ENCODE peak calls at places on chromosomes 3 and 15, in five cellular contexts. One of them, this sample, is unnamed.

GRCh38 chr3:39065197-39065596 is 13.4 kb downstream of the WDR48 start:
- DNase-seq in stimulated activated naive CD4-positive, alpha-beta T cell treated with Interleukin-2 at 50 U/mL for 16 hours: no peak
- DNase-seq in erythroblast: peak; percentile 67
- DNase-seq in CMK: peak; percentile 32
- DNase-seq in EH: peak; percentile 56
- DNase-seq in this sample: peak; percentile 1

GRCh38 chr3:120568198-120568523 is 28.0 kb upstream of the NDUFB4 start:
- DNase-seq in stimulated activated naive CD4-positive, alpha-beta T cell treated with Interleukin-2 at 50 U/mL for 16 hours: no peak
- DNase-seq in erythroblast: no peak
- DNase-seq in CMK: no peak
- DNase-seq in EH: no peak
- DNase-seq in this sample: no peak

GRCh38 chr3:48634661-48635221 is 520 bp downstream of the SLC26A6 start:
- DNase-seq in stimulated activated naive CD4-positive, alpha-beta T cell treated with Interleukin-2 at 50 U/mL for 16 hours: peak; percentile 23
- DNase-seq in erythroblast: peak; percentile 61
- DNase-seq in CMK: peak; percentile 52
- DNase-seq in EH: peak; percentile 78
- DNase-seq in this sample: peak; percentile 55

GRCh38 chr3:119305271-119305670 is 11.1 kb downstream of the ARHGAP31 start:
- DNase-seq in stimulated activated naive CD4-positive, alpha-beta T cell treated with Interleukin-2 at 50 U/mL for 16 hours: no peak
- DNase-seq in erythroblast: no peak
- DNase-seq in CMK: no peak
- DNase-seq in EH: peak; percentile 57
- DNase-seq in this sample: no peak

GRCh38 chr3:190040145-190040544 is 80.6 kb downstream of the P3H2 start:
- DNase-seq in stimulated activated naive CD4-positive, alpha-beta T cell treated with Interleukin-2 at 50 U/mL for 16 hours: no peak
- DNase-seq in erythroblast: no peak
- DNase-seq in CMK: no peak
- DNase-seq in EH: no peak
- DNase-seq in this sample: no peak

GRCh38 chr3:13451301-13451673 is 28.8 kb upstream of the HDAC11 start:
- DNase-seq in stimulated activated naive CD4-positive, alpha-beta T cell treated with Interleukin-2 at 50 U/mL for 16 hours: peak; percentile 48
- DNase-seq in erythroblast: peak; percentile 75
- DNase-seq in CMK: peak; percentile 21
- DNase-seq in EH: no peak
- DNase-seq in this sample: no peak

GRCh38 chr3:128805771-128806170 is 73.6 kb upstream of the ACAD9 start:
- DNase-seq in stimulated activated naive CD4-positive, alpha-beta T cell treated with Interleukin-2 at 50 U/mL for 16 hours: no peak
- DNase-seq in erythroblast: no peak
- DNase-seq in CMK: no peak
- DNase-seq in EH: peak; percentile 44
- DNase-seq in this sample: peak; percentile 69

GRCh38 chr3:51921081-51921578 is 18.0 kb upstream of the IQCF1 start:
- DNase-seq in stimulated activated naive CD4-positive, alpha-beta T cell treated with Interleukin-2 at 50 U/mL for 16 hours: no peak
- DNase-seq in erythroblast: no peak
- DNase-seq in CMK: no peak
- DNase-seq in EH: no peak
- DNase-seq in this sample: no peak

GRCh38 chr15:54197995-54198394 is 219.8 kb downstream of the UNC13C start:
- DNase-seq in stimulated activated naive CD4-positive, alpha-beta T cell treated with Interleukin-2 at 50 U/mL for 16 hours: no peak
- DNase-seq in erythroblast: no peak
- DNase-seq in CMK: no peak
- DNase-seq in EH: no peak
- DNase-seq in this sample: no peak

GRCh38 chr3:106825962-106826605 is 551.2 kb upstream of the CCDC54 start:
- DNase-seq in stimulated activated naive CD4-positive, alpha-beta T cell treated with Interleukin-2 at 50 U/mL for 16 hours: no peak
- DNase-seq in erythroblast: no peak
- DNase-seq in CMK: no peak
- DNase-seq in EH: peak; percentile 88
- DNase-seq in this sample: no peak

GRCh38 chr15:99411234-99411633 is 154.6 kb upstream of the MEF2A start:
- DNase-seq in stimulated activated naive CD4-positive, alpha-beta T cell treated with Interleukin-2 at 50 U/mL for 16 hours: no peak
- DNase-seq in erythroblast: no peak
- DNase-seq in CMK: no peak
- DNase-seq in EH: no peak
- DNase-seq in this sample: no peak

GRCh38 chr15:52095597-52096262 is 16.8 kb downstream of the BCL2L10 start:
- DNase-seq in stimulated activated naive CD4-positive, alpha-beta T cell treated with Interleukin-2 at 50 U/mL for 16 hours: no peak
- DNase-seq in erythroblast: no peak
- DNase-seq in CMK: no peak
- DNase-seq in EH: peak; percentile 96
- DNase-seq in this sample: peak; percentile 79

GRCh38 chr3:183244219-183244618 is 8.8 kb upstream of the B3GNT5 start:
- DNase-seq in stimulated activated naive CD4-positive, alpha-beta T cell treated with Interleukin-2 at 50 U/mL for 16 hours: no peak
- DNase-seq in erythroblast: no peak
- DNase-seq in CMK: no peak
- DNase-seq in EH: no peak
- DNase-seq in this sample: no peak

GRCh38 chr3:109059289-109059688 is 58.6 kb downstream of the MORC1 start:
- DNase-seq in stimulated activated naive CD4-positive, alpha-beta T cell treated with Interleukin-2 at 50 U/mL for 16 hours: no peak
- DNase-seq in erythroblast: no peak
- DNase-seq in CMK: no peak
- DNase-seq in EH: no peak
- DNase-seq in this sample: no peak

GRCh38 chr15:51621917-51622268 is 678 bp downstream of the DMXL2 start:
- DNase-seq in stimulated activated naive CD4-positive, alpha-beta T cell treated with Interleukin-2 at 50 U/mL for 16 hours: no peak
- DNase-seq in erythroblast: peak; percentile 33
- DNase-seq in CMK: peak; percentile 26
- DNase-seq in EH: peak; percentile 71
- DNase-seq in this sample: peak; percentile 69

GRCh38 chr3:14177580-14178246 is 688 bp downstream of the XPC start:
- DNase-seq in stimulated activated naive CD4-positive, alpha-beta T cell treated with Interleukin-2 at 50 U/mL for 16 hours: no peak
- DNase-seq in erythroblast: no peak
- DNase-seq in CMK: no peak
- DNase-seq in EH: no peak
- DNase-seq in this sample: no peak

GRCh38 chr3:165462616-165463334 is 266.6 kb upstream of the SLITRK3 start:
- DNase-seq in stimulated activated naive CD4-positive, alpha-beta T cell treated with Interleukin-2 at 50 U/mL for 16 hours: no peak
- DNase-seq in erythroblast: no peak
- DNase-seq in CMK: no peak
- DNase-seq in EH: no peak
- DNase-seq in this sample: no peak

GRCh38 chr15:22887157-22887951 is 48.9 kb downstream of the NIPA2 start:
- DNase-seq in stimulated activated naive CD4-positive, alpha-beta T cell treated with Interleukin-2 at 50 U/mL for 16 hours: no peak
- DNase-seq in erythroblast: no peak
- DNase-seq in CMK: no peak
- DNase-seq in EH: peak; percentile 90
- DNase-seq in this sample: peak; percentile 41

GRCh38 chr3:101509276-101509675 is 3.7 kb downstream of the SENP7 start:
- DNase-seq in stimulated activated naive CD4-positive, alpha-beta T cell treated with Interleukin-2 at 50 U/mL for 16 hours: no peak
- DNase-seq in erythroblast: no peak
- DNase-seq in CMK: no peak
- DNase-seq in EH: peak; percentile 62
- DNase-seq in this sample: no peak

GRCh38 chr3:112136959-112137693 is 4.1 kb upstream of the GCSAM start:
- DNase-seq in stimulated activated naive CD4-positive, alpha-beta T cell treated with Interleukin-2 at 50 U/mL for 16 hours: peak; percentile 31
- DNase-seq in erythroblast: peak; percentile 19
- DNase-seq in CMK: no peak
- DNase-seq in EH: peak; percentile 35
- DNase-seq in this sample: peak; percentile 36

GRCh38 chr3:19917167-19917566 is 16.9 kb downstream of the EFHB start:
- DNase-seq in stimulated activated naive CD4-positive, alpha-beta T cell treated with Interleukin-2 at 50 U/mL for 16 hours: no peak
- DNase-seq in erythroblast: no peak
- DNase-seq in CMK: no peak
- DNase-seq in EH: no peak
- DNase-seq in this sample: no peak

GRCh38 chr15:101314301-101314700 is 19.3 kb upstream of the SNRPA1 start:
- DNase-seq in stimulated activated naive CD4-positive, alpha-beta T cell treated with Interleukin-2 at 50 U/mL for 16 hours: no peak
- DNase-seq in erythroblast: no peak
- DNase-seq in CMK: no peak
- DNase-seq in EH: no peak
- DNase-seq in this sample: no peak

GRCh38 chr3:8532251-8532831 is 30.7 kb downstream of the LMCD1 start:
- DNase-seq in stimulated activated naive CD4-positive, alpha-beta T cell treated with Interleukin-2 at 50 U/mL for 16 hours: no peak
- DNase-seq in erythroblast: no peak
- DNase-seq in CMK: no peak
- DNase-seq in EH: peak; percentile 90
- DNase-seq in this sample: peak; percentile 36

GRCh38 chr3:38558864-38559263 is 62.7 kb downstream of the EXOG start:
- DNase-seq in stimulated activated naive CD4-positive, alpha-beta T cell treated with Interleukin-2 at 50 U/mL for 16 hours: no peak
- DNase-seq in erythroblast: no peak
- DNase-seq in CMK: no peak
- DNase-seq in EH: no peak
- DNase-seq in this sample: no peak

This sample was measured in RWPE1.